ENCODE peak calls at places on chromosome 21, in six cellular contexts. One of them, this sample, is unnamed.

GRCh38 chr21:41768371-41769042 is 1.7 kb upstream of the RIPK4 start:
- DNase-seq in endothelial cell: peak; percentile 72
- DNase-seq in HFF-Myc: no peak
- DNase-seq in NCI-H2081: no peak
- DNase-seq in activated T-cell treated with anti-CD3 and anti-CD28 coated beads, Interleukin-2, amount 50 U/mL, for 48 hours: peak; percentile 33
- DNase-seq in GDM1: no peak
- DNase-seq in this sample: peak; percentile 19

GRCh38 chr21:16372546-16372945 is 642.8 kb downstream of the USP25 start:
- DNase-seq in endothelial cell: no peak
- DNase-seq in HFF-Myc: no peak
- DNase-seq in NCI-H2081: no peak
- DNase-seq in activated T-cell treated with anti-CD3 and anti-CD28 coated beads, Interleukin-2, amount 50 U/mL, for 48 hours: no peak
- DNase-seq in GDM1: no peak
- DNase-seq in this sample: no peak

GRCh38 chr21:25999935-26000582 is 170.5 kb downstream of the APP start:
- DNase-seq in endothelial cell: no peak
- DNase-seq in HFF-Myc: no peak
- DNase-seq in NCI-H2081: peak; percentile 12
- DNase-seq in activated T-cell treated with anti-CD3 and anti-CD28 coated beads, Interleukin-2, amount 50 U/mL, for 48 hours: peak; percentile 25
- DNase-seq in GDM1: no peak
- DNase-seq in this sample: no peak

GRCh38 chr21:39938086-39938611 is 70.9 kb downstream of the PCP4 start:
- DNase-seq in endothelial cell: no peak
- DNase-seq in HFF-Myc: no peak
- DNase-seq in NCI-H2081: peak; percentile 39
- DNase-seq in activated T-cell treated with anti-CD3 and anti-CD28 coated beads, Interleukin-2, amount 50 U/mL, for 48 hours: no peak
- DNase-seq in GDM1: no peak
- DNase-seq in this sample: no peak

GRCh38 chr21:42833439-42833815 is 45.9 kb downstream of the WDR4 start:
- DNase-seq in endothelial cell: peak; percentile 28
- DNase-seq in HFF-Myc: peak; percentile 16
- DNase-seq in NCI-H2081: peak; percentile 16
- DNase-seq in activated T-cell treated with anti-CD3 and anti-CD28 coated beads, Interleukin-2, amount 50 U/mL, for 48 hours: peak; percentile 74
- DNase-seq in GDM1: no peak
- DNase-seq in this sample: peak; percentile 28

GRCh38 chr21:36694041-36694515 is 4.8 kb upstream of the SIM2 start:
- DNase-seq in endothelial cell: peak; percentile 6
- DNase-seq in HFF-Myc: no peak
- DNase-seq in NCI-H2081: no peak
- DNase-seq in activated T-cell treated with anti-CD3 and anti-CD28 coated beads, Interleukin-2, amount 50 U/mL, for 48 hours: no peak
- DNase-seq in GDM1: no peak
- DNase-seq in this sample: no peak

GRCh38 chr21:17428980-17429379 is 83.9 kb upstream of the CXADR start:
- DNase-seq in endothelial cell: no peak
- DNase-seq in HFF-Myc: no peak
- DNase-seq in NCI-H2081: no peak
- DNase-seq in activated T-cell treated with anti-CD3 and anti-CD28 coated beads, Interleukin-2, amount 50 U/mL, for 48 hours: no peak
- DNase-seq in GDM1: no peak
- DNase-seq in this sample: no peak

GRCh38 chr21:43361493-43362296 is 65.2 kb downstream of the SIK1 start:
- DNase-seq in endothelial cell: no peak
- DNase-seq in HFF-Myc: peak; percentile 32
- DNase-seq in NCI-H2081: no peak
- DNase-seq in activated T-cell treated with anti-CD3 and anti-CD28 coated beads, Interleukin-2, amount 50 U/mL, for 48 hours: peak; percentile 46
- DNase-seq in GDM1: peak; percentile 39
- DNase-seq in this sample: no peak

GRCh38 chr21:21818898-21819297 is 820.7 kb downstream of the NCAM2 start:
- DNase-seq in endothelial cell: no peak
- DNase-seq in HFF-Myc: no peak
- DNase-seq in NCI-H2081: no peak
- DNase-seq in activated T-cell treated with anti-CD3 and anti-CD28 coated beads, Interleukin-2, amount 50 U/mL, for 48 hours: no peak
- DNase-seq in GDM1: no peak
- DNase-seq in this sample: no peak

GRCh38 chr21:43659136-43660000 is at the start of the genes HSF2BP and RRP1B:
- DNase-seq in endothelial cell: peak; percentile 86
- DNase-seq in HFF-Myc: peak; percentile 44
- DNase-seq in NCI-H2081: peak; percentile 62
- DNase-seq in activated T-cell treated with anti-CD3 and anti-CD28 coated beads, Interleukin-2, amount 50 U/mL, for 48 hours: peak; percentile 83
- DNase-seq in GDM1: peak; percentile 80
- DNase-seq in this sample: peak; percentile 30

GRCh38 chr21:28445081-28445830 is 547.4 kb downstream of the LTN1 start:
- DNase-seq in endothelial cell: no peak
- DNase-seq in HFF-Myc: no peak
- DNase-seq in NCI-H2081: no peak
- DNase-seq in activated T-cell treated with anti-CD3 and anti-CD28 coated beads, Interleukin-2, amount 50 U/mL, for 48 hours: no peak
- DNase-seq in GDM1: no peak
- DNase-seq in this sample: no peak

GRCh38 chr21:45347048-45347711 is 57.8 kb upstream of the COL18A1 start:
- DNase-seq in endothelial cell: no peak
- DNase-seq in HFF-Myc: no peak
- DNase-seq in NCI-H2081: no peak
- DNase-seq in activated T-cell treated with anti-CD3 and anti-CD28 coated beads, Interleukin-2, amount 50 U/mL, for 48 hours: no peak
- DNase-seq in GDM1: no peak
- DNase-seq in this sample: no peak

GRCh38 chr21:42654913-42655796 is 1.7 kb downstream of the PDE9A start:
- DNase-seq in endothelial cell: no peak
- DNase-seq in HFF-Myc: no peak
- DNase-seq in NCI-H2081: no peak
- DNase-seq in activated T-cell treated with anti-CD3 and anti-CD28 coated beads, Interleukin-2, amount 50 U/mL, for 48 hours: peak; percentile 32
- DNase-seq in GDM1: no peak
- DNase-seq in this sample: no peak

GRCh38 chr21:28770867-28771661 is 221.6 kb downstream of the LTN1 start:
- DNase-seq in endothelial cell: no peak
- DNase-seq in HFF-Myc: no peak
- DNase-seq in NCI-H2081: no peak
- DNase-seq in activated T-cell treated with anti-CD3 and anti-CD28 coated beads, Interleukin-2, amount 50 U/mL, for 48 hours: no peak
- DNase-seq in GDM1: no peak
- DNase-seq in this sample: no peak

GRCh38 chr21:33026299-33026858 is 644 bp downstream of the OLIG2 start:
- DNase-seq in endothelial cell: no peak
- DNase-seq in HFF-Myc: no peak
- DNase-seq in NCI-H2081: no peak
- DNase-seq in activated T-cell treated with anti-CD3 and anti-CD28 coated beads, Interleukin-2, amount 50 U/mL, for 48 hours: no peak
- DNase-seq in GDM1: no peak
- DNase-seq in this sample: no peak

GRCh38 chr21:34845521-34846213 is 176.9 kb downstream of the CLIC6 start:
- DNase-seq in endothelial cell: no peak
- DNase-seq in HFF-Myc: no peak
- DNase-seq in NCI-H2081: no peak
- DNase-seq in activated T-cell treated with anti-CD3 and anti-CD28 coated beads, Interleukin-2, amount 50 U/mL, for 48 hours: no peak
- DNase-seq in GDM1: no peak
- DNase-seq in this sample: no peak

GRCh38 chr21:36487641-36488307 is 7.9 kb upstream of the CLDN14 start:
- DNase-seq in endothelial cell: no peak
- DNase-seq in HFF-Myc: no peak
- DNase-seq in NCI-H2081: peak; percentile 36
- DNase-seq in activated T-cell treated with anti-CD3 and anti-CD28 coated beads, Interleukin-2, amount 50 U/mL, for 48 hours: no peak
- DNase-seq in GDM1: no peak
- DNase-seq in this sample: no peak

GRCh38 chr21:45266518-45267389 is 20.9 kb downstream of the POFUT2 start:
- DNase-seq in endothelial cell: no peak
- DNase-seq in HFF-Myc: no peak
- DNase-seq in NCI-H2081: no peak
- DNase-seq in activated T-cell treated with anti-CD3 and anti-CD28 coated beads, Interleukin-2, amount 50 U/mL, for 48 hours: peak; percentile 60
- DNase-seq in GDM1: no peak
- DNase-seq in this sample: no peak